ENCODE peak calls at places on chromosomes 13 and 19, in six cellular contexts. Z is AG10803, U is brain microvascular endothelial cell, G is kidney epithelial cell, L is K562, M is mucosa of descending colon. V is an unnamed sample.

GRCh38 chr13:56752630-56753029 is 388.1 kb upstream of the PRR20A start:
- DNase-seq in Z (no peak), U (no peak), G (no peak), L (no peak), M (no peak), V (no peak)

GRCh38 chr13:113820813-113821651 is 42.8 kb downstream of the GAS6 start:
- DNase-seq in Z (peak; percentile 99), U (peak; percentile 92), G (peak; percentile 82), L (peak; percentile 45), M (peak; percentile 44), V (peak; percentile 95)

GRCh38 chr19:42189133-42189532 is 28.3 kb downstream of the DEDD2 start:
- DNase-seq in Z (no peak), U (no peak), G (no peak), L (no peak), M (no peak), V (no peak)

GRCh38 chr13:94079876-94080275 is 399.6 kb downstream of the DCT start:
- DNase-seq in Z (peak; percentile 78), U (no peak), G (no peak), L (no peak), M (no peak), V (no peak)

GRCh38 chr13:110358381-110358780 is 51.3 kb downstream of the COL4A2 start:
- DNase-seq in Z (no peak), U (no peak), G (no peak), L (no peak), M (no peak), V (no peak)

GRCh38 chr13:24299488-24300114 is 9.8 kb upstream of the C1QTNF9 start:
- DNase-seq in Z (no peak), U (no peak), G (no peak), L (no peak), M (no peak), V (no peak)

GRCh38 chr13:21121616-21122015 is 54.7 kb downstream of the SKA3 start:
- DNase-seq in Z (no peak), U (no peak), G (no peak), L (no peak), M (no peak), V (no peak)

GRCh38 chr13:52851153-52851962 is 2.9 kb upstream of the PCDH8 start:
- DNase-seq in Z (peak; percentile 9), U (no peak), G (no peak), L (no peak), M (peak; percentile 38), V (no peak)

GRCh38 chr19:29662604-29663404 is 2.5 kb upstream of the PLEKHF1 start:
- DNase-seq in Z (peak; percentile 94), U (peak; percentile 86), G (peak; percentile 63), L (peak; percentile 69), M (peak; percentile 52), V (peak; percentile 86)

GRCh38 chr13:60591348-60591747 is 194.3 kb downstream of the TDRD3 start:
- DNase-seq in Z (peak; percentile 90), U (peak; percentile 13), G (no peak), L (no peak), M (no peak), V (peak; percentile 99)

GRCh38 chr13:78382946-78383542 is 220.3 kb downstream of the POU4F1 start:
- DNase-seq in Z (no peak), U (no peak), G (no peak), L (no peak), M (peak; percentile 6), V (no peak)

GRCh38 chr13:19169991-19170390 is 11.6 kb downstream of the TUBA3C start:
- DNase-seq in Z (no peak), U (no peak), G (no peak), L (no peak), M (no peak), V (no peak)

GRCh38 chr13:50914301-50914700 is 4.7 kb downstream of the RNASEH2B start:
- DNase-seq in Z (peak; percentile 31), U (no peak), G (no peak), L (no peak), M (no peak), V (no peak)

GRCh38 chr13:102294407-102295018 is 107.3 kb downstream of the FGF14 start:
- DNase-seq in Z (no peak), U (no peak), G (no peak), L (no peak), M (no peak), V (no peak)

GRCh38 chr19:47107201-47107952 is 6.2 kb downstream of the ZC3H4 start:
- DNase-seq in Z (no peak), U (no peak), G (no peak), L (peak; percentile 49), M (peak; percentile 58), V (no peak)

GRCh38 chr13:41668130-41668757 is 210.9 kb downstream of the RGCC start:
- DNase-seq in Z (peak; percentile 95), U (peak; percentile 91), G (peak; percentile 75), L (peak; percentile 75), M (peak; percentile 61), V (peak; percentile 93)

GRCh38 chr13:50543767-50544166 is 299.7 kb downstream of the DLEU7 start:
- DNase-seq in Z (peak; percentile 77), U (peak; percentile 84), G (peak; percentile 18), L (no peak), M (no peak), V (peak; percentile 80)

GRCh38 chr13:85406269-85406975 is 392.8 kb downstream of the SLITRK6 start:
- DNase-seq in Z (no peak), U (no peak), G (no peak), L (no peak), M (no peak), V (no peak)

GRCh38 chr19:11387154-11388034 is 3.3 kb upstream of the EPOR start:
- DNase-seq in Z (no peak), U (no peak), G (no peak), L (no peak), M (no peak), V (no peak)

GRCh38 chr13:79626924-79627323 is 146.0 kb downstream of the NDFIP2 start:
- DNase-seq in Z (no peak), U (no peak), G (no peak), L (no peak), M (no peak), V (no peak)

DNA sequence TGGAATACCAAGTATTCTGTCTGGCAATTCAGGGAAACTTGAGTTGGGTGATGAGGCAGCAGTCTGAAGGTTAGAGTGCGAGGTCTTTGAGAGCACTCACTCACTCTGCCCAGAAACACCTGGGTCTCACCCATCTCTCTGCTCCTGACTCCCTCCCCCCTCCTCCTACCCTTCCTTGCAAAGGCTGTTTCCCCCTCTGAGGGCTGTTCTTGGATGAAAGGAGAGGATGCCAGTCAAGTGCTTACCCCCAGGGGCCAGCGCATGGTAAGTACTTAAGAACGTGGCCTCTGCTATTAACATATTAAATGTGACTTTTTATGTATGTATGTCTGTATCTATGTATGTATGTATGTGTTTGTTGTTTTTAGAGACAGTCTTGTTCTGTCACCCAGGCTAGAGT is 22.5 kb downstream of the SIPA1L3 start:
- DNase-seq in Z (no peak), U (no peak), G (no peak), L (no peak), M (no peak), V (no peak)
- TF ChIP-seq CTCF in Z (no peak), U (peak; percentile 31), G (no peak), L (no peak), M (no peak), V (peak; percentile 17)

DNA sequence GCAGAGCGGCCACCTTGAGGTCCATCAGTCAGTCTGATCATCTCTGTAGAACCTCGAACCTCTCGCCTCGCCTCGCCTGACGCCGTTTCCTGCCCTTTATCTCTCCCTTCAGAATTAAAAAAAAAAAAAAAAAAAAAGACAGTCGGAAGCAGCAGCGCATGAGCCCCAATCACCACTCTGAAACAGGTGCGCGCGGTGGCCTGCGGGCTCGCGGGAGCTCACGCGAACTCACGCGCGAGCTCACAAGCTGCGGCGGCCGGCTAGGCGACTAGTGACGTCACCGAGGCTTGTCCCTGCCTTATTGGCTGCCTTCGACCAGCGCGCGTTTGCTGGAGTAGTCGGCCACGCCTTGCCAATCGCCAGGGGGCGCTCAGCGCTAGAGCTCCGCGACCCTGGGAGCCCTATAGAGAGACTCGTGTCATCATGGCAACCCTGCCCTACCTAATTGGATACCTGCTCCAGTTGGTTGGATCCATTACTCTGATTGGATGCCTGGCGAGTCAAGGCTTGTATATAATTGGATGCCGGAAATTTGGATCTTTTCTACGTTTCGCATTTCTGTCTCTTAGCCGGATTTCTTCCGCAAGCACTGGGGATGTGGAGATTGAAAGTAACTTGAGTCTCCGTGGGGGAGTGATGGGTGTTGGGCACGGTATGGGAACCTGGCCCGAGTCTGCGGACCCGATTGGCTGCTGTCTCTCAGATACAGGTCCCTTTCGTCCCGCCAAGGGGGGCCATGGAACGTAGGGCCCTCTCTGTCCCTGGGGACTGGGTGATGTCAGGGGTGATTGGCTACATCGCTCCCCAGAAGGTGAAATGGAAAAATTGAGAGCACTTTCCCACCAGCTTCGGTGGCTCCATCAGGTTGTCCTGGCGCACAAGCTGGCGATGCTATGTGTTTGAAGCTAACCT is 31.6 kb downstream of the SYT3 start:
- DNase-seq in Z (peak; percentile 48), U (peak; percentile 73), G (peak; percentile 45), L (peak; percentile 99), M (peak; percentile 46), V (no peak)
- H3K4me3 ChIP-seq in Z (no peak overlapping the region), U (no peak overlapping the region), G (no peak overlapping the region), L (no peak overlapping the region), M (no peak overlapping the region), V (no peak overlapping the region)

GRCh38 chr13:111422352-111422751 is 101.9 kb downstream of the TEX29 start:
- DNase-seq in Z (no peak), U (no peak), G (no peak), L (no peak), M (no peak), V (no peak)

GRCh38 chr13:111429064-111429558 is 108.7 kb downstream of the TEX29 start:
- DNase-seq in Z (peak; percentile 31), U (peak; percentile 73), G (no peak), L (peak; percentile 42), M (peak; percentile 80), V (no peak)

GRCh38 chr13:111424134-111424533 is 103.7 kb downstream of the TEX29 start:
- DNase-seq in Z (no peak), U (no peak), G (no peak), L (peak; percentile 15), M (no peak), V (no peak)

GRCh38 chr13:111423168-111423785 is 102.8 kb downstream of the TEX29 start:
- DNase-seq in Z (no peak), U (no peak), G (peak; percentile 18), L (no peak), M (no peak), V (no peak)

GRCh38 chr13:111425326-111425725 is 104.9 kb downstream of the TEX29 start:
- DNase-seq in Z (no peak), U (no peak), G (no peak), L (no peak), M (no peak), V (no peak)
- TF ChIP-seq CTCF in Z (no peak), U (no peak), G (no peak), L (no peak), M (no peak), V (no peak)

GRCh38 chr19:18101268-18101667 is 3.7 kb downstream of the MAST3 start:
- DNase-seq in Z (no peak), U (no peak), G (no peak), L (no peak), M (no peak), V (no peak)

GRCh38 chr19:18098891-18099622 is 1.5 kb downstream of the MAST3 start:
- DNase-seq in Z (no peak), U (no peak), G (no peak), L (peak; percentile 74), M (no peak), V (no peak)

GRCh38 chr19:18102916-18103542 is 5.5 kb downstream of the MAST3 start:
- DNase-seq in Z (no peak), U (no peak), G (no peak), L (no peak), M (no peak), V (no peak)

GRCh38 chr19:18099623-18099995 is 2.0 kb downstream of the MAST3 start:
- DNase-seq in Z (no peak), U (no peak), G (no peak), L (no peak), M (no peak), V (no peak)

GRCh38 chr19:18100710-18101109 is 3.1 kb downstream of the MAST3 start:
- DNase-seq in Z (no peak), U (no peak), G (no peak), L (peak; percentile 37), M (peak; percentile 17), V (no peak)
- H3K4me3 ChIP-seq in Z (no peak overlapping the region), U (no peak overlapping the region), G (no peak overlapping the region), L (no peak overlapping the region), M (no peak overlapping the region), V (no peak overlapping the region)

V was measured in astrocyte of the cerebellum.